ENCODE peak calls at places on chromosomes 4 and X, in six cellular contexts. Z is lower lobe of right lung, H is left ventricle myocardium inferior, N is right atrium auricular region, K is upper lobe of right lung, P is GM23338. T is an unnamed sample.

GRCh38 chrX:107565005-107565404 is 63.3 kb upstream of the PRPS1 start:
- DNase-seq in Z (no peak), H (no peak), N (no peak), K (no peak), P (no peak), T (no peak)

GRCh38 chr4:97691111-97691605 is 452.1 kb downstream of the STPG2 start:
- DNase-seq in Z (no peak), H (no peak), N (no peak), K (no peak), P (no peak), T (no peak)

GRCh38 chr4:139740531-139741041 is 75.0 kb downstream of the MGST2 start:
- DNase-seq in Z (peak), H (peak), N (peak), K (peak), P (no peak), T (peak)

GRCh38 chr4:15756361-15756861 is 21.7 kb upstream of the CD38 start:
- DNase-seq in Z (no peak), H (no peak), N (no peak), K (no peak), P (no peak), T (no peak)

GRCh38 chr4:38488891-38489861 is 174.8 kb upstream of the KLF3 start:
- DNase-seq in Z (no peak), H (no peak), N (no peak), K (no peak), P (peak), T (peak)

GRCh38 chr4:77072195-77072753 is 3.5 kb downstream of the CCNI start:
- DNase-seq in Z (no peak), H (no peak), N (no peak), K (no peak), P (peak), T (no peak)

GRCh38 chrX:128759745-128760144 is 707.5 kb upstream of the ACTRT1 start:
- DNase-seq in Z (no peak), H (no peak), N (no peak), K (no peak), P (no peak), T (no peak)

GRCh38 chr4:80017125-80017854 is 55.7 kb downstream of the ANTXR2 start:
- DNase-seq in Z (no peak), H (no peak), N (no peak), K (no peak), P (no peak), T (no peak)

GRCh38 chr4:75860606-75861005 is 41.6 kb downstream of the PPEF2 start:
- DNase-seq in Z (no peak), H (no peak), N (no peak), K (no peak), P (no peak), T (no peak)

GRCh38 chr4:25859429-25860148 is 3.2 kb downstream of the SEL1L3 start:
- DNase-seq in Z (no peak), H (no peak), N (no peak), K (no peak), P (no peak), T (no peak)

GRCh38 chr4:151678048-151678853 is 82.6 kb downstream of the GATB start:
- DNase-seq in Z (no peak), H (no peak), N (no peak), K (no peak), P (no peak), T (no peak)

GRCh38 chr4:103996637-103997036 is 276.9 kb upstream of the TACR3 start:
- DNase-seq in Z (no peak), H (no peak), N (no peak), K (no peak), P (peak), T (peak)

GRCh38 chrX:22952011-22952410 is 47.7 kb upstream of the DDX53 start:
- DNase-seq in Z (no peak), H (no peak), N (no peak), K (no peak), P (peak), T (peak)

GRCh38 chrX:19879181-19879580 is 8.2 kb downstream of the SH3KBP1 start:
- DNase-seq in Z (no peak), H (no peak), N (no peak), K (no peak), P (peak), T (no peak)

GRCh38 chr4:26135331-26135730 is 185.5 kb upstream of the RBPJ start:
- DNase-seq in Z (no peak), H (no peak), N (no peak), K (no peak), P (no peak), T (no peak)

GRCh38 chrX:71637848-71638247 is 19.5 kb upstream of the CXCR3 start:
- DNase-seq in Z (no peak), H (no peak), N (no peak), K (no peak), P (no peak), T (no peak)

GRCh38 chr4:151835467-151835866 is 74.7 kb upstream of the GATB start:
- DNase-seq in Z (no peak), H (no peak), N (no peak), K (no peak), P (no peak), T (no peak)

GRCh38 chr4:30776451-30776850 is 56.3 kb downstream of the PCDH7 start:
- DNase-seq in Z (no peak), H (no peak), N (no peak), K (no peak), P (no peak), T (no peak)

GRCh38 chr4:98794565-98795205 is 134.2 kb downstream of the EIF4E start:
- DNase-seq in Z (no peak), H (no peak), N (no peak), K (no peak), P (peak), T (peak)

GRCh38 chr4:10055871-10056270 is 34.6 kb upstream of the SLC2A9 start:
- DNase-seq in Z (no peak), H (no peak), N (no peak), K (no peak), P (no peak), T (no peak)

GRCh38 chr4:113976937-113977855 is 2.3 kb downstream of the ARSJ start:
- DNase-seq in Z (no peak), H (no peak), N (no peak), K (no peak), P (no peak), T (no peak)

GRCh38 chr4:142353149-142353738 is 492.9 kb downstream of the INPP4B start:
- DNase-seq in Z (no peak), H (no peak), N (no peak), K (no peak), P (peak), T (peak)

GRCh38 chrX:134139090-134139489 is 97.9 kb upstream of the CCDC160 start:
- DNase-seq in Z (no peak), H (no peak), N (no peak), K (no peak), P (no peak), T (no peak)

GRCh38 chrX:24243692-24244091 is 70.2 kb downstream of the SUPT20HL2 start:
- DNase-seq in Z (no peak), H (no peak), N (no peak), K (no peak), P (no peak), T (no peak)

GRCh38 chr4:82429728-82430192 is 502 bp downstream of the HNRNPDL start:
- DNase-seq in Z (no peak), H (no peak), N (no peak), K (no peak), P (peak), T (no peak)

GRCh38 chrX:35919536-35920309 is at the start of gene CFAP47:
- DNase-seq in Z (peak), H (no peak), N (no peak), K (peak), P (peak), T (peak)

GRCh38 chrX:149286940-149287349 is 218.2 kb downstream of the IDS start:
- DNase-seq in Z (no peak), H (no peak), N (no peak), K (no peak), P (peak), T (peak)

GRCh38 chr4:86358176-86358701 is 1.6 kb downstream of the MAPK10 start:
- DNase-seq in Z (no peak), H (no peak), N (no peak), K (no peak), P (no peak), T (no peak)

GRCh38 chr4:26058537-26058936 is 144.5 kb downstream of the SMIM20 start:
- DNase-seq in Z (no peak), H (no peak), N (no peak), K (no peak), P (no peak), T (no peak)

GRCh38 chr4:40731792-40732245 is 17.9 kb upstream of the NSUN7 start:
- DNase-seq in Z (peak), H (peak), N (no peak), K (peak), P (no peak), T (peak)

GRCh38 chr4:156774422-156774821 is 197.2 kb downstream of the PDGFC start:
- DNase-seq in Z (no peak), H (no peak), N (no peak), K (peak), P (no peak), T (no peak)

GRCh38 chr4:86977621-86978184 is 42.9 kb downstream of the AFF1 start:
- DNase-seq in Z (no peak), H (no peak), N (no peak), K (no peak), P (no peak), T (no peak)

GRCh38 chr4:1201851-1202525 is 29.6 kb upstream of the SPON2 start:
- DNase-seq in Z (peak), H (no peak), N (peak), K (peak), P (no peak), T (no peak)

GRCh38 chr4:140935259-140935658 is 179.1 kb upstream of the TBC1D9 start:
- DNase-seq in Z (no peak), H (no peak), N (no peak), K (no peak), P (no peak), T (peak)

GRCh38 chrX:140661657-140662056 is 47.9 kb upstream of the LINC00632 start:
- DNase-seq in Z (no peak), H (no peak), N (no peak), K (no peak), P (no peak), T (no peak)
- TF ChIP-seq CTCF in Z (no peak), H (no peak), N (no peak), K (peak), P (peak), T (peak)

GRCh38 chrX:17376381-17377046 is 1.5 kb downstream of the NHS start:
- DNase-seq in Z (no peak), H (no peak), N (no peak), K (no peak), P (peak), T (no peak)
- TF ChIP-seq CTCF in Z (no peak), H (no peak), N (no peak), K (no peak), P (no peak), T (no peak)

DNA sequence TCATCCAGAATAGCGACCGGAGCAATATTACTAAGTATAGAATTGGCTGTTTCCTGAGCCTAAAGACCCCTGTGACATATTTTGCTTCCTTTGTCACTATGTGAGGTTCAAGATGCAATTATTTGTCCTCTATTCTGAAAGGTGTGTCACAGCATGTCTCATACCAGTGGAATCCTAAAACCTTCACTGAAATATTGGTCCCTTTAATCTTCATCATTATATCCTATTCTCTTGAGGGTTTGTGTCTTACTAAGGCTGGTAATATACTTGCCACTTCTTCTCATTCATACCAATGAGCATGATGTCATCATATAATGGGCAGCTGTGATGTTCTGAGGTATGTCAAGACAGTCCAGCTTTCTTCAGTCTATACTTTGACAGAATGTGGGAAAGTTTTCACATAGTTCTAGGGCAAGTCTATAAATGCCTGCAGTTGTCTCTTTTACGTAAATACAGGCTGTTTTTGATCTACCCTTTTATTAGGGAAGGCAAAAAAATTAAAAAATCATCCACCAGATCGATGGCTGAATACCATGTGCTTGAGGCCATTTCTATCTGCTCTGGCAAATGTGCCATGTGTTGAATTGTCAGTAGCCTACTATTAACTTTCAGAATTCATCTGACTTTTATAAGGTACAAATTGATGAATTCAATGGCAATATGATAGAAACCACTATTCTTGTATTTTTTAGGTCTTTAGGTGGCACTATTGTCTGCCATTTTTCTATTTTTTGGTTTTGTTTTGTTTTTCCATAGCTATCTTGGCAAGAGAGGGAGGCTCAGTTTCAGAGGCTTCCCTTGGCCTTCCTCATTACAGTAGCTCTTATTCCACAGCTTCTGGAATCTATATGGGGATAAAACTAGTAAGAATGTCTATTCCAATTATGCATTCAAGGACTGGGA is 209.0 kb downstream of the PPARGC1A start:
- DNase-seq in Z (no peak), H (no peak), N (no peak), K (no peak), P (no peak), T (no peak)
- TF ChIP-seq CTCF in Z (peak), H (no peak), N (no peak), K (peak), P (no peak), T (peak)

GRCh38 chr4:170979736-170980135 is 833.5 kb upstream of the GALNTL6 start:
- DNase-seq in Z (no peak), H (no peak), N (no peak), K (no peak), P (no peak), T (no peak)
- TF ChIP-seq CTCF in Z (no peak), H (no peak), N (no peak), K (no peak), P (no peak), T (no peak)

GRCh38 chr4:46648088-46648744 is 258.3 kb upstream of the GABRA2 start:
- DNase-seq in Z (no peak), H (no peak), N (no peak), K (no peak), P (peak), T (peak)
- TF ChIP-seq CTCF in Z (no peak), H (no peak), N (no peak), K (peak), P (peak), T (peak)

GRCh38 chr4:184099541-184099966 is 118.1 kb downstream of the ENPP6 start:
- DNase-seq in Z (no peak), H (no peak), N (no peak), K (no peak), P (no peak), T (no peak)

GRCh38 chr4:184101711-184102110 is 116.0 kb downstream of the ENPP6 start:
- DNase-seq in Z (no peak), H (no peak), N (no peak), K (no peak), P (no peak), T (no peak)

GRCh38 chr4:184099033-184099432 is 118.6 kb downstream of the ENPP6 start:
- DNase-seq in Z (no peak), H (no peak), N (no peak), K (no peak), P (no peak), T (no peak)

GRCh38 chr4:184102488-184102887 is 115.2 kb downstream of the ENPP6 start:
- DNase-seq in Z (no peak), H (no peak), N (no peak), K (no peak), P (no peak), T (no peak)

GRCh38 chr4:184100297-184100885 is 117.3 kb downstream of the ENPP6 start:
- DNase-seq in Z (peak), H (peak), N (no peak), K (peak), P (peak), T (no peak)
- TF ChIP-seq CTCF in Z (peak), H (peak), N (peak), K (peak), P (peak), T (peak)

GRCh38 chrX:119292445-119292844 is 56.4 kb downstream of the PGRMC1 start:
- DNase-seq in Z (no peak), H (no peak), N (no peak), K (no peak), P (peak), T (no peak)
- TF ChIP-seq CTCF in Z (no peak), H (no peak), N (no peak), K (no peak), P (peak), T (no peak)

GRCh38 chrX:99078301-99078700 is 1331.8 kb downstream of the PCDH19 start:
- DNase-seq in Z (no peak), H (no peak), N (no peak), K (no peak), P (no peak), T (no peak)

DNA sequence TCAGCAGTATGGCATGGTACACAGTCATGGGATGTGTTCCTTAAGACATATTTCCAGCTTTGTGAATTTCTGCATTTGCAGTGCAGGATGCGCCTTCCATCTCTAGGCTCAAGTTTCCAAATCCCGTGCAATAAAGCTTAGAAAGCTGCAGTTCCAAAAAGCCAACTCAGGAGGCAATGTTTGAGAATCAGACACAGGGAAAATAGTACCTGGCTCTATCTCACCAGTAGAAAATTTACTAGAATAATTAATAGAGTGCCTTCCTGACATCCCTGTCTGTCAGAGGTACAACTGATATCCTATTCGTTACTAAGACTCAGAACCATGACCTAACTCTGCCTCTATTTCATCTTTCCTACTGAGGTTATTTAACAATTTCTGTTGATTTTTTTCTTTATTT is 1333.0 kb downstream of the PCDH19 start:
- DNase-seq in Z (no peak), H (no peak), N (no peak), K (no peak), P (peak), T (no peak)
- TF ChIP-seq CTCF in Z (no peak), H (no peak), N (no peak), K (no peak), P (peak), T (no peak)

GRCh38 chr4:72471816-72472215 is 97.2 kb downstream of the ADAMTS3 start:
- DNase-seq in Z (no peak), H (no peak), N (no peak), K (no peak), P (peak), T (no peak)

GRCh38 chr4:72473434-72473900 is 95.6 kb downstream of the ADAMTS3 start:
- DNase-seq in Z (no peak), H (no peak), N (no peak), K (no peak), P (no peak), T (no peak)

GRCh38 chr4:72467633-72468032 is 101.4 kb downstream of the ADAMTS3 start:
- DNase-seq in Z (no peak), H (no peak), N (no peak), K (no peak), P (no peak), T (no peak)

GRCh38 chr4:72463724-72464123 is 105.3 kb downstream of the ADAMTS3 start:
- DNase-seq in Z (no peak), H (no peak), N (no peak), K (no peak), P (no peak), T (no peak)

DNA sequence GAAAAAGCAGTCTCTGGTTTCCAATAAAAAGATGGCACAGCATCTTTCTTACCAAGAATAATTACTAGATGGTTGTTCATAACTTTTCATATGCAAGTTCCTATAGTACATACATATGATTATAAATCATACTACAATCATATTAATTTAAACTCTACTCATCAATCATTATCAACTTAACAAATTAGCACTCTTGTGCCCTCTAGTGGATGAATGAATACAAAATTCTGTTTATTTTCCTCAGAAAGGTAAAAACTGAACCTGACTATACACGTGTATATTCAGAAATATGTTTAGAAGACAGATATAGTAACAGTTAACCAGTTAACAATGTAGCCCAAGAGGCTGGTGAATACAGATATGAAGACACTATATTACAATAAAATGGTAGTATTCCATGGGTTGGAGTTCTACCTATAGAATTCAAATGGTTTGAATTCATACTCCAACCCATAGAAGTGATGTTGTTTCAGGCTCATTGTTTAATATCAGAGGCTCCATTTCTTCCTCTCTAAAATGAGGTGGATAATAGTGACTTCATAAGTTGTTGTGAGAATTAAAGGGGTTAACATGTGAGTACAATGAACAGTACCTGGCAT is 100.0 kb downstream of the ADAMTS3 start:
- DNase-seq in Z (no peak), H (no peak), N (no peak), K (no peak), P (peak), T (no peak)
- TF ChIP-seq CTCF in Z (peak), H (peak), N (no peak), K (peak), P (peak), T (peak)

T was measured in retinal pigment epithelial cell.